ENCODE peak calls at places on chromosomes 6 and 20, in five cellular contexts. M is heart left ventricle, H is foreskin keratinocyte, N is RWPE2, I is HCT116. C is an unnamed sample.

GRCh38 chr6:49744259-49744658 is at the start of gene CRISP3:
- DNase-seq in M (no peak), H (no peak), N (no peak), I (no peak), C (peak)

GRCh38 chr6:103017878-103018277 is 1624.4 kb downstream of the GRIK2 start:
- DNase-seq in M (no peak), H (no peak), N (no peak), I (no peak), C (no peak)

GRCh38 chr6:39425346-39426056 is 103.0 kb upstream of the KCNK16 start:
- DNase-seq in M (no peak), H (no peak), N (no peak), I (no peak), C (no peak)

GRCh38 chr20:40393161-40393560 is 295.9 kb downstream of the MAFB start:
- DNase-seq in M (no peak), H (no peak), N (no peak), I (no peak), C (no peak)

GRCh38 chr6:125957845-125958244 is 1.3 kb downstream of the HINT3 start:
- DNase-seq in M (no peak), H (no peak), N (no peak), I (no peak), C (no peak)

GRCh38 chr6:153131037-153131981 is at the start of gene RGS17:
- DNase-seq in M (peak), H (no peak), N (peak), I (no peak), C (no peak)

GRCh38 chr6:99093781-99094180 is 146.0 kb upstream of the FBXL4 start:
- DNase-seq in M (no peak), H (no peak), N (no peak), I (no peak), C (no peak)

GRCh38 chr6:610882-611281 is 46.0 kb downstream of the HUS1B start:
- DNase-seq in M (no peak), H (no peak), N (no peak), I (no peak), C (no peak)

DNA sequence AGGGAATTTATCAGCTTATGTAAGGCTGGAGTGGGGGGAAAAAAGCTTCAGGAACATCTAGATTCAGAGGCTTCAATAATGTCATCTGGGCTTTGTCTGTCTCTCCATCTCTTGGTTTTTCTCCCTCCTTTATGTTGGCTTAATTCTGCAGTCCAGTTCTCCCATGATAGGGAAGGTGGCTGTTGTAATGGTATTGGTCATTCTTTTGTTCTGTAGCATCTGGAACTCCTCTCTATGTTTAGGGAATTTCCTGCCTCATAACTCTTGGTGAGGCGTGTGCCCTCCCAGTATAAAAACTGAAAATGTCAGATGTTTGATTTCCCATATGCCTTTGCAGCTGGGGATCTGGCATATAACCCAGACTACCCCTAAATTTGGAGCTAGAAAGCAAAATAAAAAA is 125.2 kb upstream of the COL21A1 start:
- DNase-seq in M (no peak), H (no peak), N (no peak), I (no peak), C (no peak)
- H3K27ac ChIP-seq in M (peak), H (no peak), N (peak), I (no peak), C (no peak)

GRCh38 chr20:25059487-25059820 is 1.5 kb upstream of the ACSS1 start:
- DNase-seq in M (no peak), H (no peak), N (peak), I (no peak), C (no peak)
- H3K27ac ChIP-seq in M (no peak), H (no peak), N (no peak), I (no peak), C (no peak)

DNA sequence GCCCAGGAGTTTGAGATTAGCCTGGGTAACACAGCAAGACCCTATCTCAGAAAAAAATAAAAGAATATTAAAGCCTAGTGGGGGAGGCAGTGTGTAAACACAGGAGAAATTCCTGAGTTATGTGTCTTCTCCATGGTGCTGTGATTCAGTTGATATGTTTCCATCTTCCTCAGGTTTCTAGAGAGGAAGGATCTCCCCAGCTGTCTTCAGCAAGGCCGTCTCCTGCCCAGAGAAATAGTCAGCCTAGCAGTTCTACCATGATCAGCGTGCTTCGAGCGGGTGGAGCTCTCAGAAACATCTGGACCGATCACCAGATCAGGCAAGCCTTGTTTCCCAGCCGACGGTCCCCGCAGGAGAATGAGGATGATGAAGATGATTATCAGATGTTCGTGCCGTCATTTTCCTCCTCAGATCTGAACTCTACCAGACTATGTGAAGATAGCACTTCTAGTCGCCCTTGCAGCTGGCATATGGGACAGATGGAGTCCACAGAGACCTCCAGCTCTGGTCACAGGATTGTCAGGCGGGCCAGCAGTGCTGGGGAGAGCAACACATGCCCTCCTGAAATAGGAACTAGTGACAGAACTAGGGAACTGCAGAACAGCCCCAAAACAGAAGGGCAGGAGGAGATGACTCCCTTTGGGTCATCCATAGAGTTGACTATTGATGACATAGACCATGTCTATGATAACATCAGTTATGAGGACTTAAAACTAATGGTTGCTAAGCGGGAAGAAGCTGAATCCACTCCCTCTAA is 34.9 kb upstream of the MTHFD1L start:
- DNase-seq in M (no peak), H (no peak), N (no peak), I (no peak), C (no peak)
- H3K27ac ChIP-seq in M (no peak), H (no peak), N (no peak), I (no peak), C (no peak)

DNA sequence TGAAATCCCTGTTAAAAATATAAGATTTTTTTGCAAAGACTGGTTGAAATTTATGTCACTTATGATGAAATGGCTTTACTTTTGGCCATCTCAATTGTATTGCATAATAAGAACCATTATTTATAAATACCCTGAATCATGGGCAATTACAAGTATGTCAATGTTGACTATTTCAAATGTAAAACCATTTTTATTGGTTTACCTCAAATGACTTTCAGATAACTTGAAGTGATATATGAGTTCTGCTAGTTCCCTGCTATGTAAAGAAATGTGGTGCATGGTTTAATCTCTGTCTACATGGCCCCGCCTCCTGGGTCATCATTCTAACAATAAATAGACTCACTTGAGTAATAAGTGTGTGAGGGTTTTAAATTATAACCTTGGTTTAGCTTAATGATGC is 275.6 kb upstream of the PREP start:
- DNase-seq in M (no peak), H (no peak), N (no peak), I (no peak), C (no peak)
- H3K27ac ChIP-seq in M (no peak), H (no peak), N (no peak), I (no peak), C (no peak)

DNA sequence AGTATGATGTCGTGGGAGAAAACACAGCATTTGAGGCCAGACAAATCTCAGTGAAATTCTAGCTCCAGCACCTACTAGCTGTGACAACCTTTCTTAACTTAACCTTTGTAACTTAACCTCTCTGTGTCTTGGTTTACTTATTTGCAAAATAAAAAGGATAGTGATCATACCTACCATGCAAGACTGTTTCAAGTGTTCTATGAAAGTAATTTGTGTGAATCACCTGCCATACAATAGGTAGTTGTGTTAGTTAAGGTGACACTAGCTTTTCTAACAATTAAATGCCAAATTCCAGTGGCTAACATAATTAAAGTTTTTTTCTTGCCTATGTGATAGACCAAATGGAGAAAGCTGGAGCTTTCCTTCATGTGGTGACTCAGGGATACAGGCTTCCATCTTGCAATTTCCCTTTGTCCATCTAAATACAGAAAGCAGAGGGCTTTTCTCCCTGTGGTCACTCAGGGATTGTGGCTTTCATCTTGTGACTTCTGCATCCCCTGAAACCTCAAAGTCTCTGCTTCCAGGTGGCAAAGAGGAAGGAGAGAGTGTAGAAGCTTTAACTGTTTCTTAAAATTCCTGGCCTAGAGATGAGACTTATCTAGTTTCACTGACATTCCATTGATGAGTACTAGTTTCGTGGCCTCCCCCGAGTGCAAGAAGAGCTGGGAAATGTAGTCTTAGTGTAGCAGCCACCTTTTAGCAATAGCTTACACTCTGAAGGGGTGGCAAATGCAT is 311.4 kb downstream of the CLIC5 start:
- DNase-seq in M (no peak), H (no peak), N (no peak), I (no peak), C (no peak)
- H3K27ac ChIP-seq in M (no peak), H (peak), N (no peak), I (no peak), C (peak)

GRCh38 chr6:31899215-31899614 is 1.7 kb upstream of the EHMT2 start:
- DNase-seq in M (no peak), H (no peak), N (no peak), I (no peak), C (no peak)

GRCh38 chr6:31896856-31897611 is 464 bp downstream of the EHMT2 start:
- DNase-seq in M (no peak), H (no peak), N (no peak), I (no peak), C (no peak)

GRCh38 chr6:31896493-31896855 is 1.0 kb downstream of the EHMT2 start:
- DNase-seq in M (no peak), H (no peak), N (no peak), I (no peak), C (no peak)

GRCh38 chr6:31898200-31899011 is 908 bp upstream of the EHMT2 start:
- DNase-seq in M (no peak), H (peak), N (no peak), I (peak), C (no peak)

DNA sequence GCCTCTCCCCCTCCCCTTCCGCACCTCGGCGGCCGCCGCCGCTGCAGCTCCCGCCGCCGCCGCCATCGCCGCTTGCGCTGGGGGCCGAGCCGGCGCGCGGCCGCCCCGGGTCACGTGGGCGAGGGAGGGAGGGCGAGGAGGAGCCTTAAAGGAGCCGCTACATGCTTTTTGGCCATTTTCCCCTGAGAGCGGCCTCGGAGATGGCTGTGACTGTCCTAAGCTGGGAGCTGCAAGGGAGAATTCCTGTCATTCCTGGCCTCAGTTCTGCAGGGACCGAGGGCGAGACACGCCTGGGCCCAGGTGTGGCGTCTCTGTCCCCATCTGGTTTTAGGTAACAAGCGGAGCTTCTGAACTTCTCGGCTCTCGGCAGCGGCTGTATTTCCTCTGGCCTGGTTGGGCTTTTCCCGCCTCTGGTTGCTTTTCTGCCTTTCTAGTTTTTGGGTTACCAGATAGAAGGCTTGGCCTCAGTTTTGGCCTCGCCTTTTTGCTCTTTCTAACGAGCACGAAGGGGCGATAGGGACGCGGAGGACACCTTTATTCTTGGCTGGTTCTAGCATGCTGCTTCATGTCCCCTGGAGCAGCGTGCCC is at the start of gene EHMT2:
- DNase-seq in M (peak), H (peak), N (no peak), I (peak), C (no peak)
- H3K27ac ChIP-seq in M (peak), H (peak), N (peak), I (peak), C (peak)

DNA sequence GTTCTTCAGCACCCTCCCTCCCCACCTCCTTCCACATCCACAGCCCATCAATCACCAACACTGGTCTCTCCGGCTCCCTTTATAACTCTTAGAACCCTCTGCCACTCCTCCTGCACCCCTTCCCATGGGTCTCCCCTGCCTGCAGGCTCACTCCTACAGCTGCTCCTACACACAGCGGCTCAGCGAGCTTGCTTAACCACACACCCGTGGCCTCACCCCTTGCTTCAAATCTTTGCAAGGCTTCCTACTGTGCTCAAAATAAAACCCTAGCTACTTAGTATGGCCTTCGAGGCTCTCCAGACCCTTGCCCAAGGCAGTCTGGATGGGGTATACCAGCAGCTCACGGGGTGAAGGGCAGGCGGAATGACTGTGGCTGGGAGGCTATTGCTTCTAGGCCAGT is 63.7 kb downstream of the JPH2 start:
- DNase-seq in M (no peak), H (no peak), N (no peak), I (no peak), C (no peak)
- H3K27ac ChIP-seq in M (no peak), H (no peak), N (no peak), I (no peak), C (no peak)

DNA sequence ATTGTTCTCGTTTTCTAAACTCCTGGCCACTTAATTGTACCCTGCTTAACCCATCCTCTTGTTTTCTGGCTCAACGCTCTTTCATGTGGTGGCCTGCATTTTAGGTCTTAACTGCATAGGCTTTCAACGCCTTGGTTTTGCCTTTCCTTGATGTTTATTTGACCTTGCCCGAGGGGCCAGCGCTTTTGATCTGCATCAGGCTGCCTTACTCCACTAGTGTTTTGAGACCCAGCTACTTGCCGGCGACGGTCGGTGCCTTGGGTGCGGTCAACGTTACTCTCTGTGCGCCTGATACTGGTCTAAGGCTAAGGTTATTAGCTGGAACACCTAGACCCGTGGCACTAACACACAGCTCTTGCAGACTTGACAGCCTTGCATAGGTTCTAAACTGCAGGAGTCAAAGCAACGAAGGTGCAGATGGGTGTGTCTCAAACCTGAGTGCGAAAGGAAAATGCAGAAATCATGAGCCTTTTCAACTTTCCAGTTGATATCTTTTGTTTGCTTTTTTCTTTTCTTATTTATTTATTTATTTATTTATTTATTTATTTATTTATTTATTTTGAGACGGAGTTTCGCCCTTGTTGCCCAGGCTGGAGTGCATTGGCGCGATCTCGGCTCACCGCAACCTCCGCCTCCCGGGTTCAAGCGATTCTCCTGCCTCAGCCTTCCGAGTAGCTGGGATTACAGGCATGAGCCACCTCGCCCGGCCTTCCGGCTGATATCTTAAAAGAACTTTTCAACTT is 138.8 kb downstream of the HFE start:
- DNase-seq in M (no peak), H (no peak), N (no peak), I (no peak), C (no peak)
- H3K27ac ChIP-seq in M (no peak), H (no peak), N (peak), I (no peak), C (peak)